ENCODE peak calls at places on chromosome 18, in four cellular contexts. One of them, this sample, is unnamed.

GRCh38 chr18:79963658-79964329 is 649 bp upstream of the HSBP1L1 start:
- DNase-seq in ovary: no peak
- DNase-seq in heart left ventricle: no peak
- DNase-seq in T-cell: no peak
- DNase-seq in this sample: peak

GRCh38 chr18:53906681-53907080 is 317.8 kb downstream of the MBD2 start:
- DNase-seq in ovary: no peak
- DNase-seq in heart left ventricle: peak
- DNase-seq in T-cell: no peak
- DNase-seq in this sample: no peak

GRCh38 chr18:63427566-63427965 is 5.3 kb upstream of the VPS4B start:
- DNase-seq in ovary: no peak
- DNase-seq in heart left ventricle: no peak
- DNase-seq in T-cell: no peak
- DNase-seq in this sample: no peak

GRCh38 chr18:49544362-49544761 is 17.5 kb upstream of the LIPG start:
- DNase-seq in ovary: no peak
- DNase-seq in heart left ventricle: no peak
- DNase-seq in T-cell: no peak
- DNase-seq in this sample: no peak

GRCh38 chr18:59446012-59446411 is 86.9 kb upstream of the LMAN1 start:
- DNase-seq in ovary: no peak
- DNase-seq in heart left ventricle: no peak
- DNase-seq in T-cell: no peak
- DNase-seq in this sample: no peak

GRCh38 chr18:62992877-62993365 is 277.6 kb downstream of the PHLPP1 start:
- DNase-seq in ovary: no peak
- DNase-seq in heart left ventricle: no peak
- DNase-seq in T-cell: no peak
- DNase-seq in this sample: no peak

GRCh38 chr18:34977787-34978532 is 63.3 kb upstream of the MAPRE2 start:
- DNase-seq in ovary: peak
- DNase-seq in heart left ventricle: peak
- DNase-seq in T-cell: peak
- DNase-seq in this sample: no peak

GRCh38 chr18:44834867-44835469 is 154.3 kb downstream of the SETBP1 start:
- DNase-seq in ovary: no peak
- DNase-seq in heart left ventricle: no peak
- DNase-seq in T-cell: no peak
- DNase-seq in this sample: no peak

GRCh38 chr18:76080430-76080829 is 414.6 kb downstream of the ZNF516 start:
- DNase-seq in ovary: no peak
- DNase-seq in heart left ventricle: no peak
- DNase-seq in T-cell: no peak
- DNase-seq in this sample: no peak

GRCh38 chr18:73407506-73407905 is 539.7 kb upstream of the NETO1 start:
- DNase-seq in ovary: no peak
- DNase-seq in heart left ventricle: peak
- DNase-seq in T-cell: no peak
- DNase-seq in this sample: no peak

GRCh38 chr18:11733031-11733430 is 44.0 kb downstream of the GNAL start:
- DNase-seq in ovary: peak
- DNase-seq in heart left ventricle: peak
- DNase-seq in T-cell: peak
- DNase-seq in this sample: peak

GRCh38 chr18:63890950-63891304 is 3.4 kb downstream of the SERPINB2 start:
- DNase-seq in ovary: no peak
- DNase-seq in heart left ventricle: no peak
- DNase-seq in T-cell: no peak
- DNase-seq in this sample: no peak

GRCh38 chr18:47758000-47758399 is 172.5 kb downstream of the SMAD2 start:
- DNase-seq in ovary: no peak
- DNase-seq in heart left ventricle: no peak
- DNase-seq in T-cell: no peak
- DNase-seq in this sample: no peak

This sample was measured in sciatic nerve.